ENCODE peak calls at places on chromosomes 16 and 17, in seven cellular contexts. L is GM12878, V is H1, X is K562, P is endothelial cell of umbilical vein, C is HCT116, B is HepG2. K is an unnamed sample.

GRCh38 chr17:31448467-31449077 is 57.1 kb downstream of the RAB11FIP4 start:
- DNase-seq in L (no peak), V (no peak), X (no peak), P (no peak), C (no peak), B (no peak), K (no peak)

GRCh38 chr16:11560701-11561439 is 25.8 kb downstream of the LITAF start:
- DNase-seq in L (no peak), V (peak), X (no peak), P (peak), C (no peak), B (no peak), K (no peak)

GRCh38 chr16:10552998-10553491 is 27.4 kb downstream of the EMP2 start:
- DNase-seq in L (peak), V (peak), X (peak), P (peak), C (no peak), B (no peak), K (no peak)

GRCh38 chr17:42266918-42267766 is 9.0 kb downstream of the STAT5B start:
- DNase-seq in L (no peak), V (no peak), X (peak), P (no peak), C (peak), B (no peak), K (no peak)

GRCh38 chr17:13337864-13338371 is 263.8 kb downstream of the HS3ST3A1 start:
- DNase-seq in L (no peak), V (no peak), X (peak), P (peak), C (peak), B (peak), K (no peak)

GRCh38 chr16:1762196-1762878 is 9.0 kb downstream of the NME3 start:
- DNase-seq in L (no peak), V (no peak), X (no peak), P (no peak), C (no peak), B (no peak), K (no peak)

GRCh38 chr16:79838860-79839259 is 238.3 kb upstream of the MAF start:
- DNase-seq in L (no peak), V (no peak), X (no peak), P (no peak), C (no peak), B (no peak), K (no peak)

GRCh38 chr16:86307518-86307903 is 202.8 kb upstream of the FOXF1 start:
- DNase-seq in L (no peak), V (no peak), X (no peak), P (no peak), C (peak), B (no peak), K (no peak)

GRCh38 chr16:35733971-35734702 is 2274.7 kb downstream of the TP53TG3F start:
- DNase-seq in L (no peak), V (no peak), X (no peak), P (no peak), C (no peak), B (no peak), K (no peak)

GRCh38 chr17:77837917-77838316 is 120.6 kb upstream of the TNRC6C start:
- DNase-seq in L (no peak), V (no peak), X (no peak), P (no peak), C (no peak), B (no peak), K (no peak)

GRCh38 chr16:17409894-17410293 is 60.9 kb downstream of the XYLT1 start:
- DNase-seq in L (no peak), V (no peak), X (no peak), P (no peak), C (no peak), B (no peak), K (no peak)

GRCh38 chr16:29310852-29311314 is 95.6 kb downstream of the NPIPB11 start:
- DNase-seq in L (no peak), V (no peak), X (no peak), P (no peak), C (no peak), B (peak), K (no peak)

GRCh38 chr16:31455601-31456314 is 3.5 kb upstream of the ARMC5 start:
- DNase-seq in L (no peak), V (peak), X (no peak), P (peak), C (no peak), B (no peak), K (no peak)

GRCh38 chr16:75114946-75115825 is 1.4 kb downstream of the LDHD start:
- DNase-seq in L (no peak), V (no peak), X (no peak), P (no peak), C (no peak), B (no peak), K (no peak)

GRCh38 chr16:89200124-89200849 is at the start of gene SLC22A31:
- DNase-seq in L (no peak), V (peak), X (no peak), P (no peak), C (no peak), B (peak), K (no peak)
- TF ChIP-seq EZH2 in L (no peak), V (no peak), X (no peak), P (no peak), C (no peak), B (no peak), K (no peak)

DNA sequence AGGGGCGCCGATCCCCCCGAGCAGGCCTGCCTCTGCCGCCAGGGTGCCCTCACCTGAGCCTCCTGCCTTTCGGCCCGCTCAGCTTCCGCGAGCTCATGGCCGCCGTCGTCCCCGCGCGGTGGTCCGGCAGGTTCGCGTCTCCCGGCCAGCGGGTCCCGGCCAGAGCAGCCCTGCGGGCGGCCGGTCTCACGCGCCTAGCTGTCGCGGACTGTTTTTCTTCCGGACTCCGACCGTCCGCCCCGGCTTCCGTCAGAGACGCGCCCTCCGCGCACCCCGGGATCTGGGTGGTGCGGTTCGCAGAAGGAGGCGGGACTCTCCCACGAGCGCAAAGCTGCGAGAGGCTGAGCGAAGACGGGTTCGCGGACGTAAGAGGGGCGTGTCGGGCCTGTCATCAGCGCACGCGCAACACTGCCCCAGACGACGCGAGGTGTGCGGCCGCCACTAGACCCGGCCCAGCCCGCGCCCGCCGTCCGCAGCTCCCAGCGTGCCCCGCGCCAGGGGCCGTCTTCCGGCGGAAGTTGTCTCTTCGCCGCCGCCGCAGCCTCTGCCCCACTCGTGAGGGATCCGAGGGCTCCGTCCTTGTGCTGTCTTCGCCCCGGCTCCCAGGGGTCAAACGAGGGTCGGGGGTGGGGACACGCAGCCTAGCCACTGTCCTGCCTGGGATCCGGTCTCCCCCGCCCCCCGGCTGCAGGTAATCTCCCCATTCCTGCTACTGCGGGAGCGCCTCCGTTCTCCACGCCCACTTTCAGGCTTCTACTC is at the start of gene INPP5K:
- DNase-seq in L (peak), V (peak), X (peak), P (peak), C (peak), B (peak), K (peak)
- H3K9ac ChIP-seq in L (peak), V (peak), X (peak), P (peak), C (peak), B (peak), K (peak)

GRCh38 chr17:16589097-16589969 is 20.3 kb upstream of the ZNF287 start:
- DNase-seq in L (peak), V (peak), X (peak), P (peak), C (peak), B (peak), K (no peak)
- TF ChIP-seq POLR2AphosphoS5 in L (no peak), V (no peak), X (no peak), P (no peak), C (no peak), B (peak), K (no peak)

GRCh38 chr17:79803997-79804855 is 7.3 kb upstream of the CBX8 start:
- DNase-seq in L (peak), V (peak), X (no peak), P (no peak), C (no peak), B (no peak), K (no peak)
- TF ChIP-seq EZH2 in L (no peak), V (peak), X (no peak), P (peak), C (no peak), B (peak), K (no peak)

DNA sequence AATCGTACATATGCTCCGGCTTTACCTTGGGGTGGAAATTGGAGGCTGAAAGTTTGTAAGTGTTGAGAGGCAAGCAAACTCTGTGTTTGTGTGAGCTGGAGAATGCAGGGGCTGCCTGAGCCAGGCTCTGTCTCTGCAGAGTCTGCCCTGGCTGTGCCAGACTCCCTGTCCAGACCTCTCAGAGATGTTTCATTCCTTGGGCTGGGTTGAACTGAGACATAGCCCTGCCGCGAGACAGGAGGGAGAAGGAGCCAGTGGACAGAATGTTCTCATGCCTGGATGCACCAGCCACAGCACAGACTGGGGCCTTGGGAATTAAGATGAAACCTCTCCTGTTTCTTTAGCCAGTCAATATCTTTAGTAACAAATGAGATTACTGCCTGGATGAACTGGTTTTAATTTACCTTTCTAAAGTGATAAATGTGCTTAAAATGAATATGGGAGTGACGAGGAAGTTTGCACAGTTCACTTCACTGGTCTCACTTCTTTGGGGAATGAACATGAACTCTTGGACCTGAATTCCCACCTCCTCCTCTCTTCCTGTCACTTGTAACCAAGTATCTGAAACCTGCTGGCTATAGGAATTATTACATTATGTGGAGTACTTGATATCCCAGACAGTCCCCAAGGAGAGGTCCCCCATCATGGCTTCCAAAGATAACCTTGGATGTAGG is 40.1 kb downstream of the YPEL2 start:
- DNase-seq in L (no peak), V (no peak), X (no peak), P (peak), C (no peak), B (peak), K (no peak)
- H3K9ac ChIP-seq in L (no peak), V (no peak), X (no peak), P (peak), C (no peak), B (no peak), K (no peak)

GRCh38 chr17:18248300-18248731 is 10.2 kb downstream of the FLII start:
- DNase-seq in L (no peak), V (peak), X (peak), P (peak), C (no peak), B (peak), K (no peak)
- TF ChIP-seq POLR2AphosphoS5 in L (no peak), V (peak), X (no peak), P (peak), C (no peak), B (no peak), K (no peak)

DNA sequence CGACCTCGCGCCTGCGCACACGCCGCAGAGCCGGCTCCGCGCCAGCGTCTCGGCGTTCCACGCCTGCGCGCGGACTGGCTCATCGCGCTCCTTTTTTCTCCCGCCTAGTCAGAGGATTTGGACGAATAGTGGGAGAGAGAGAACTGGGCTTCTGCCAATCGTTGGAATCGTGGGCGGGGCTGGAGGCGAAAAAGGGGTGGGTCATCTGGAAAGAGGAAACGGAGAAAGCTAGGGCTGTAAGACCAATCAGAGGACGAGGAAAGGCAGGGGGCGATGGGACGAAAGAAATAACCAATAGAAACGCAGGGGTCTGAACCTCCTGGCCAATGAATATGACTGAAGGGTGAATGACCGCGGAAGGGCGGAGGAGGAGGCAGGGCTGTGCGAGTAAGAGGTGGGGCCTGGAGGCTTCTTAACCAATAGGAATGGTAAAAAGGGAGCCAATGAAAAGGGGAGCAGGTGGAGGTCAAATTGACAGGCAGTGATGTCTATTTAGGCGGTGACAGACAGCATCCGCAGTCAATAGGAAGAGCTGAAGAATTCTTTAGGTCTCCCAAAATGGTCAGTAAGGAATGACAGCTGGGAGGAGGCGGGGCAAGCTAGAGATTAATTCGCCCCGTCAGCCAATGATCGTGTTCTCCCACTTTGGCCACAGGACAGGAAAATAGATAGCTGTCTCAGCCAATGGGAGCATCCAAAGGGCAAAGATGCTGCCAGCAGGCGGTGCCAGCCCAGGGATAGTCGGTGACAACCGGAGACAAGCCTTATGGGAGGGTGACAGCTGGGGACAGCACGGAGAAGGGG is at the start of gene TBC1D10B:
- DNase-seq in L (peak), V (peak), X (peak), P (peak), C (peak), B (peak), K (peak)
- TF ChIP-seq EZH2 in L (no peak), V (no peak), X (no peak), P (peak), C (no peak), B (no peak), K (no peak)